ENCODE peak calls at places on chromosomes 5 and 9, in nine cellular contexts. G, F, J, V, K, E, L, M and N are unnamed samples.

GRCh38 chr9:133612816-133613215 is 3.6 kb upstream of the FAM163B start:
- DNase-seq in V (no peak), M (no peak), L (no peak), G (no peak), F (no peak), E (no peak), K (no peak), J (no peak), N (no peak)

GRCh38 chr9:3977388-3977787 is 322.5 kb downstream of the GLIS3 start:
- DNase-seq in E (no peak), V (no peak), K (no peak), L (no peak), F (no peak), G (no peak), M (no peak), J (no peak), N (no peak)

GRCh38 chr9:112170235-112170634 is 4.9 kb downstream of the SUSD1 start:
- DNase-seq in L (no peak), G (no peak), J (no peak), F (no peak), V (no peak), E (no peak), M (no peak), K (no peak), N (no peak)

GRCh38 chr5:145072880-145073279 is 762.3 kb downstream of the PRELID2 start:
- DNase-seq in V (no peak), G (no peak), J (no peak), E (no peak), M (no peak), L (no peak), F (no peak), K (no peak), N (no peak)

GRCh38 chr5:43874772-43875171 is 271.8 kb downstream of the NNT start:
- DNase-seq in V (no peak), M (peak), F (no peak), J (peak), K (peak), E (no peak), G (no peak), L (no peak), N (no peak)

GRCh38 chr9:34452568-34452967 is 5.8 kb downstream of the FAM219A start:
- DNase-seq in F (no peak), M (no peak), L (no peak), J (peak), V (no peak), G (no peak), E (no peak), K (no peak), N (no peak)

GRCh38 chr5:116361171-116361967 is 213.3 kb downstream of the SEMA6A start:
- DNase-seq in E (no peak), G (no peak), J (no peak), V (peak), F (peak), L (peak), M (no peak), K (peak), N (peak)

GRCh38 chr9:93680445-93681315 is 104.3 kb downstream of the PHF2 start:
- DNase-seq in J (no peak), E (no peak), M (no peak), F (no peak), L (peak), K (no peak), G (no peak), V (no peak), N (peak)

GRCh38 chr9:79665926-79666325 is 94.2 kb downstream of the TLE4 start:
- DNase-seq in V (no peak), M (no peak), F (no peak), L (no peak), J (no peak), E (no peak), K (no peak), G (no peak), N (no peak)

GRCh38 chr5:172299916-172300439 is 16.4 kb upstream of the UBTD2 start:
- DNase-seq in V (no peak), G (no peak), F (no peak), M (no peak), L (no peak), K (peak), E (no peak), J (no peak), N (no peak)

GRCh38 chr5:31273631-31274378 is 80.3 kb downstream of the CDH6 start:
- DNase-seq in V (no peak), K (no peak), L (no peak), E (no peak), G (no peak), M (no peak), J (no peak), F (no peak), N (no peak)

GRCh38 chr9:112086627-112087026 is 88.5 kb downstream of the SUSD1 start:
- DNase-seq in V (no peak), K (no peak), E (no peak), M (peak), G (no peak), F (peak), J (peak), L (no peak), N (no peak)

GRCh38 chr5:62206150-62206829 is 99.7 kb upstream of the KIF2A start:
- DNase-seq in E (no peak), G (no peak), F (peak), M (no peak), L (no peak), K (peak), V (no peak), J (peak), N (peak)

GRCh38 chr5:91848453-91848852 is 465.3 kb upstream of the ARRDC3 start:
- DNase-seq in F (no peak), G (no peak), E (no peak), L (no peak), M (no peak), J (no peak), K (peak), V (no peak), N (no peak)

GRCh38 chr5:143568105-143568504 is 164.6 kb upstream of the NR3C1 start:
- DNase-seq in J (no peak), V (no peak), M (no peak), K (no peak), L (no peak), E (no peak), G (no peak), F (no peak), N (no peak)

GRCh38 chr5:151239237-151239861 is 13.6 kb upstream of the GM2A start:
- DNase-seq in K (peak), G (peak), M (peak), L (peak), F (no peak), V (peak), E (peak), J (peak), N (peak)

GRCh38 chr9:114117996-114118830 is 19.1 kb upstream of the KIF12 start:
- DNase-seq in E (no peak), F (peak), V (no peak), K (no peak), G (no peak), M (no peak), J (no peak), L (no peak), N (peak)

GRCh38 chr9:129160712-129161533 is 17.1 kb downstream of the IER5L start:
- DNase-seq in L (no peak), K (peak), J (no peak), F (no peak), M (peak), V (no peak), E (no peak), G (no peak), N (no peak)

GRCh38 chr9:1046639-1047604 is 3.2 kb upstream of the DMRT2 start:
- DNase-seq in V (no peak), K (no peak), G (no peak), F (no peak), L (no peak), J (no peak), E (no peak), M (no peak), N (no peak)

GRCh38 chr5:171314728-171315385 is 5.8 kb downstream of the TLX3 start:
- DNase-seq in M (no peak), G (no peak), J (no peak), V (no peak), F (no peak), E (no peak), L (peak), K (no peak), N (peak)

GRCh38 chr5:158958048-158958994 is 141.4 kb downstream of the EBF1 start:
- DNase-seq in K (no peak), V (no peak), M (no peak), L (no peak), E (no peak), G (no peak), J (peak), F (no peak), N (no peak)

GRCh38 chr5:133421394-133421793 is 190.9 kb downstream of the FSTL4 start:
- DNase-seq in V (no peak), K (peak), G (no peak), F (no peak), M (peak), L (no peak), E (no peak), J (peak), N (peak)

GRCh38 chr5:155416765-155417164 is 403.2 kb downstream of the KIF4B start:
- DNase-seq in K (no peak), V (no peak), G (no peak), E (no peak), L (no peak), J (no peak), M (no peak), F (no peak), N (no peak)

GRCh38 chr9:114888599-114888998 is 41.8 kb downstream of the TNFSF8 start:
- DNase-seq in V (no peak), E (no peak), F (no peak), K (no peak), M (no peak), G (no peak), L (no peak), J (no peak), N (no peak)

GRCh38 chr5:85049020-85049419 is 664.3 kb upstream of the EDIL3 start:
- DNase-seq in V (no peak), J (no peak), E (no peak), G (no peak), M (peak), K (peak), L (no peak), F (peak), N (peak)

GRCh38 chr5:146151970-146152369 is 30.5 kb downstream of the LARS1 start:
- DNase-seq in M (no peak), G (no peak), E (no peak), V (no peak), K (no peak), L (no peak), J (no peak), F (no peak), N (no peak)

GRCh38 chr9:128162215-128163026 is 2.4 kb downstream of the BBLN start:
- DNase-seq in G (no peak), L (peak), M (peak), V (no peak), E (no peak), K (no peak), J (no peak), F (no peak), N (no peak)

GRCh38 chr9:15529566-15530324 is 19.0 kb upstream of the PSIP1 start:
- DNase-seq in G (no peak), K (no peak), E (no peak), M (no peak), L (no peak), F (no peak), J (no peak), V (no peak), N (no peak)

GRCh38 chr9:12884736-12885395 is 110.0 kb downstream of the LURAP1L start:
- DNase-seq in K (peak), F (peak), L (peak), J (peak), M (peak), G (no peak), V (no peak), E (no peak), N (no peak)

GRCh38 chr9:38732849-38733248 is 12.9 kb upstream of the FAM240B start:
- DNase-seq in K (no peak), G (no peak), J (no peak), E (no peak), V (no peak), F (no peak), M (no peak), L (no peak), N (no peak)

GRCh38 chr5:10981927-10982326 is 220.9 kb upstream of the DAP start:
- DNase-seq in F (no peak), J (no peak), M (no peak), K (no peak), G (no peak), L (no peak), E (no peak), V (no peak), N (no peak)

GRCh38 chr5:140108093-140109049 is 5.5 kb upstream of the PURA start:
- DNase-seq in V (no peak), L (peak), M (no peak), E (no peak), K (no peak), G (peak), F (no peak), J (no peak), N (peak)

GRCh38 chr9:127970401-127971313 is 10.1 kb downstream of the EEIG1 start:
- DNase-seq in V (no peak), J (no peak), M (no peak), L (no peak), K (no peak), G (peak), E (peak), F (no peak), N (no peak)

GRCh38 chr9:26375448-26375847 is 517.2 kb downstream of the CAAP1 start:
- DNase-seq in K (no peak), E (no peak), J (no peak), L (no peak), G (no peak), F (no peak), M (no peak), V (no peak), N (no peak)

GRCh38 chr5:140840978-140841962 is at the start of gene PCDHA8:
- DNase-seq in E (no peak), L (no peak), K (no peak), G (no peak), M (no peak), J (peak), F (peak), V (no peak), N (peak)

GRCh38 chr5:117999939-118000549 is 988.3 kb downstream of the DTWD2 start:
- DNase-seq in F (no peak), V (no peak), G (no peak), L (no peak), M (no peak), K (no peak), J (no peak), E (no peak), N (no peak)

GRCh38 chr9:97567182-97567893 is 65.8 kb downstream of the TSTD2 start:
- DNase-seq in V (no peak), M (no peak), F (no peak), G (no peak), L (no peak), E (no peak), J (no peak), K (no peak), N (no peak)

GRCh38 chr9:111728617-111729366 is 65.9 kb downstream of the SHOC1 start:
- DNase-seq in K (peak), E (no peak), V (no peak), M (peak), G (no peak), F (no peak), L (no peak), J (peak), N (no peak)